ENCODE peak calls at places on chromosomes 2 and 18, in ten cellular contexts. B is activated B cell treated with CpG ODN at 0.5 μM for 24 hours, E is HFFc6, P is endothelial cell, Y is astrocyte, R is fibroblast of mammary gland, H is AG10803, L is fibroblast of pulmonary artery, V is endothelial cell of umbilical vein, M is cardiac fibroblast. Q is an unnamed sample.

GRCh38 chr18:11387880-11388279 is 221.5 kb upstream of the SLC35G4 start:
- DNase-seq in B (no peak), E (peak), P (no peak), Y (peak), R (peak), H (peak), L (peak), V (peak), M (peak), Q (no peak)

GRCh38 chr2:150165988-150166965 is 321.2 kb downstream of the RND3 start:
- DNase-seq in B (no peak), E (no peak), P (no peak), Y (peak), R (no peak), H (peak), L (no peak), V (peak), M (peak), Q (no peak)

GRCh38 chr2:111054791-111055627 is 65.7 kb upstream of the BCL2L11 start:
- DNase-seq in B (no peak), E (no peak), P (no peak), Y (peak), R (no peak), H (no peak), L (no peak), V (no peak), M (no peak), Q (no peak)

GRCh38 chr2:173981520-173981919 is 16.3 kb upstream of the SP3 start:
- DNase-seq in B (no peak), E (no peak), P (no peak), Y (no peak), R (no peak), H (no peak), L (no peak), V (no peak), M (no peak), Q (no peak)

GRCh38 chr2:16608661-16609643 is 56.7 kb downstream of the CYRIA start:
- DNase-seq in B (peak), E (peak), P (peak), Y (peak), R (peak), H (peak), L (peak), V (peak), M (peak), Q (peak)

GRCh38 chr2:186410802-186411201 is 75.3 kb upstream of the ZC3H15 start:
- DNase-seq in B (no peak), E (no peak), P (no peak), Y (no peak), R (no peak), H (no peak), L (no peak), V (no peak), M (no peak), Q (no peak)

GRCh38 chr2:45169339-45170190 is 160.3 kb upstream of the SIX2 start:
- DNase-seq in B (no peak), E (no peak), P (peak), Y (no peak), R (peak), H (no peak), L (peak), V (peak), M (peak), Q (no peak)

GRCh38 chr18:2846241-2846637 is 567 bp upstream of the EMILIN2 start:
- DNase-seq in B (no peak), E (no peak), P (no peak), Y (no peak), R (peak), H (peak), L (peak), V (peak), M (peak), Q (no peak)

GRCh38 chr18:61435064-61435652 is 101.9 kb downstream of the CDH20 start:
- DNase-seq in B (no peak), E (peak), P (peak), Y (no peak), R (peak), H (peak), L (peak), V (peak), M (peak), Q (no peak)

GRCh38 chr18:42544901-42545300 is 570.6 kb downstream of the RIT2 start:
- DNase-seq in B (no peak), E (no peak), P (no peak), Y (no peak), R (no peak), H (no peak), L (no peak), V (no peak), M (no peak), Q (no peak)

GRCh38 chr18:26089247-26090129 is 925 bp downstream of the SS18 start:
- DNase-seq in B (peak), E (peak), P (no peak), Y (peak), R (peak), H (peak), L (peak), V (peak), M (peak), Q (peak)

GRCh38 chr18:55048892-55049291 is 89.6 kb upstream of the CCDC68 start:
- DNase-seq in B (no peak), E (peak), P (no peak), Y (peak), R (peak), H (peak), L (peak), V (peak), M (no peak), Q (no peak)

GRCh38 chr2:165401285-165401852 is 68.1 kb upstream of the CSRNP3 start:
- DNase-seq in B (no peak), E (peak), P (peak), Y (peak), R (peak), H (peak), L (peak), V (peak), M (peak), Q (no peak)

GRCh38 chr2:216637472-216637871 is 4.3 kb downstream of the IGFBP2 start:
- DNase-seq in B (no peak), E (no peak), P (no peak), Y (no peak), R (no peak), H (no peak), L (no peak), V (no peak), M (no peak), Q (no peak)

GRCh38 chr2:33034784-33035183 is 88.0 kb downstream of the LTBP1 start:
- DNase-seq in B (no peak), E (peak), P (no peak), Y (peak), R (peak), H (peak), L (peak), V (peak), M (peak), Q (no peak)

GRCh38 chr2:33030326-33030725 is 83.6 kb downstream of the LTBP1 start:
- DNase-seq in B (no peak), E (no peak), P (no peak), Y (no peak), R (no peak), H (no peak), L (no peak), V (no peak), M (no peak), Q (no peak)

GRCh38 chr2:33029459-33029858 is 82.7 kb downstream of the LTBP1 start:
- DNase-seq in B (no peak), E (no peak), P (no peak), Y (no peak), R (no peak), H (no peak), L (no peak), V (no peak), M (no peak), Q (no peak)

GRCh38 chr2:33032245-33032644 is 85.5 kb downstream of the LTBP1 start:
- DNase-seq in B (no peak), E (no peak), P (no peak), Y (no peak), R (no peak), H (no peak), L (no peak), V (no peak), M (no peak), Q (no peak)

DNA sequence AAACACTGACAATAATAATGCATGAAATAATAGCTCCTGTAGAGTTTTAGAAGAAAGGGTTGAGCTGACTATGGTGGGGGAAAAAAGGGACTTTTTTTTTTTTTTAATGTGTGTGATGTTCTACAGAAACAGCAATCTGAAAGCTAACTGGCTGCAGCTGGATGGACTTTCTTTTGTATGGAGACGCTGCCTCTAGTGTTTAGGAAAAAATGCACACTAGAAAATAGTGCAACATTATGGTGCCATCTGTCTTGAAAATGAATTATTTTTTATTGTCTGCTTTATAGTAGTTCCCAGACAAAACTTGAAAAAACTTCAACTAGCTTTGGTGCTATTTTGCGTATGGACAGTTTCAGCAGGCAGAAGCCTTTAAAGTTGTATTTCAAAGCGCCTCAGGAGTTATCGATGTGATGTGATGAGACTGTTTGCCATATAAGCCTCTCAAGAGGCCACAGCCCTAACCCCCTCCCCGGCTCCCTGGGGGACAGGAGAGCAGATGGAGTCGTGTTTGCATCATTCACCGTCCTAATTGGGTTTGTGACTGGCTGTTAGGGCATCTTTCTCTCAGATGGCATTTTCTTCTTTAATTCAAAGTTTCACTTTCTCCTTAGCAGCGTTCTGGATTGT is 86.9 kb downstream of the LTBP1 start:
- DNase-seq in B (no peak), E (peak), P (no peak), Y (peak), R (peak), H (peak), L (peak), V (peak), M (peak), Q (no peak)
- TF ChIP-seq CTCF in B (no peak), E (peak), P (no peak), Y (peak), R (peak), H (peak), L (peak), V (peak), M (peak), Q (no peak)

GRCh38 chr2:105290981-105291660 is 38.4 kb downstream of the TGFBRAP1 start:
- DNase-seq in B (no peak), E (no peak), P (no peak), Y (no peak), R (no peak), H (no peak), L (no peak), V (no peak), M (no peak), Q (no peak)

GRCh38 chr2:105283532-105283931 is 42.0 kb downstream of the GPR45 start:
- DNase-seq in B (no peak), E (no peak), P (no peak), Y (no peak), R (no peak), H (no peak), L (no peak), V (no peak), M (no peak), Q (no peak)

GRCh38 chr2:105291981-105292380 is 37.6 kb downstream of the TGFBRAP1 start:
- DNase-seq in B (no peak), E (peak), P (no peak), Y (peak), R (no peak), H (peak), L (no peak), V (no peak), M (no peak), Q (no peak)

GRCh38 chr2:105288133-105288532 is 41.4 kb downstream of the TGFBRAP1 start:
- DNase-seq in B (no peak), E (no peak), P (no peak), Y (no peak), R (no peak), H (no peak), L (no peak), V (no peak), M (no peak), Q (no peak)

GRCh38 chr2:105287692-105288091 is 41.8 kb downstream of the TGFBRAP1 start:
- DNase-seq in B (no peak), E (peak), P (peak), Y (peak), R (peak), H (peak), L (peak), V (peak), M (peak), Q (no peak)
- TF ChIP-seq CTCF in B (no peak), E (peak), P (peak), Y (peak), R (peak), H (peak), L (peak), V (peak), M (peak), Q (peak)

DNA sequence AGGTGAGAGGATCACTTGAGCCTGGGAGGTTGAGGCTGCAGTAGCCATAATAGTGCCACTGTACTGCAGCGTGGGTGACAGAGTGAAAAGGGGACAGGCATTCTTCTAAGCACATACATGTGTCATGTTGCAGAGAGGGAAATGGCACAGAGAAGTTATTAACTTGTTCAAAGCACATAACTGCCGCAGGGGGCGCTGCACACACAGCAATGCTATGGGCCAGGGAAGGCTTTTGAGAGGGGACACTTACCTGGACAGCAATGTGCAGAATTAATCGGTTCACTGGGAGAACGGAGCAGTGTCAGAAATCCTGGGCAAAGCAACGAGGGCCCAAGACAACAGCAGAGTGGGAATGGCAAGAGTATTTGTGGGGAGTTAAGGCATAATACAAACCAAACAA is 2.4 kb downstream of the SCYGR8 start:
- DNase-seq in B (no peak), E (no peak), P (peak), Y (no peak), R (peak), H (no peak), L (peak), V (peak), M (no peak), Q (no peak)
- TF ChIP-seq CTCF in B (no peak), E (peak), P (peak), Y (no peak), R (peak), H (peak), L (peak), V (peak), M (peak), Q (peak)

DNA sequence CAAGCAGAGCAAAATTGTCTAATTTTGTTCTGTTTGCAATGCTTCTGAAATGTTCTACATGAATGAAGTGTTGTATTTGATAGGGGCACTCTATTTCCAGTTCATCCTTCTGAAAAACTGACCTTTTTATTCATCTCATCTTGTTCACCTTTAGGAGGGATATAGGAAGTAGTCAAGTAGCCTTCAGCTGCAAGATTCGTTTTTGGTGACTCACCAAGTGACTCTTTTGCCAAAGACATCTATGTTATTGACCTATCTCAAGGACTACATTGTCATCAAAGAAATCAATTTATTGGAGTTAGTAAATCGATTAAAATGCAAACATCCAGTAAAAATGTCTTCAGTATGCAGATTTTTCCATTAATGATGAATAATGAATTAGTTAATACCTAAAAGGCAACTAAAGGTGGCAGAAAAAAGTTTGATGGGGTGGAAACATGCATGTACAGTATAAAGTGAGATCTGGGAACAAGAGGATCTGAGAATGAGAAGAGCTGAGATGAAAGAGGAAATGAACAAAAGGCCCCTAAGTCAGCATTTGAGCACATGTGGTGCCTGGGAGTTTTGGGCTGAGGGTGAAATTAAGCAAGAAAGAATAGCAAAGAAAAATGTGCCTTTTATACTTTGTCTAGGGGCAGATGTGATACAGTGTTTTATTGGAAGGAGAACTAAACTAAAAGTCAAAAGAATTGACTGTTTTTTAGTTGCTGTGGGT is 255.1 kb upstream of the LINC00305 start:
- DNase-seq in B (no peak), E (no peak), P (no peak), Y (no peak), R (no peak), H (no peak), L (no peak), V (no peak), M (no peak), Q (no peak)
- TF ChIP-seq CTCF in B (no peak), E (no peak), P (no peak), Y (no peak), R (no peak), H (no peak), L (no peak), V (no peak), M (no peak), Q (no peak)

DNA sequence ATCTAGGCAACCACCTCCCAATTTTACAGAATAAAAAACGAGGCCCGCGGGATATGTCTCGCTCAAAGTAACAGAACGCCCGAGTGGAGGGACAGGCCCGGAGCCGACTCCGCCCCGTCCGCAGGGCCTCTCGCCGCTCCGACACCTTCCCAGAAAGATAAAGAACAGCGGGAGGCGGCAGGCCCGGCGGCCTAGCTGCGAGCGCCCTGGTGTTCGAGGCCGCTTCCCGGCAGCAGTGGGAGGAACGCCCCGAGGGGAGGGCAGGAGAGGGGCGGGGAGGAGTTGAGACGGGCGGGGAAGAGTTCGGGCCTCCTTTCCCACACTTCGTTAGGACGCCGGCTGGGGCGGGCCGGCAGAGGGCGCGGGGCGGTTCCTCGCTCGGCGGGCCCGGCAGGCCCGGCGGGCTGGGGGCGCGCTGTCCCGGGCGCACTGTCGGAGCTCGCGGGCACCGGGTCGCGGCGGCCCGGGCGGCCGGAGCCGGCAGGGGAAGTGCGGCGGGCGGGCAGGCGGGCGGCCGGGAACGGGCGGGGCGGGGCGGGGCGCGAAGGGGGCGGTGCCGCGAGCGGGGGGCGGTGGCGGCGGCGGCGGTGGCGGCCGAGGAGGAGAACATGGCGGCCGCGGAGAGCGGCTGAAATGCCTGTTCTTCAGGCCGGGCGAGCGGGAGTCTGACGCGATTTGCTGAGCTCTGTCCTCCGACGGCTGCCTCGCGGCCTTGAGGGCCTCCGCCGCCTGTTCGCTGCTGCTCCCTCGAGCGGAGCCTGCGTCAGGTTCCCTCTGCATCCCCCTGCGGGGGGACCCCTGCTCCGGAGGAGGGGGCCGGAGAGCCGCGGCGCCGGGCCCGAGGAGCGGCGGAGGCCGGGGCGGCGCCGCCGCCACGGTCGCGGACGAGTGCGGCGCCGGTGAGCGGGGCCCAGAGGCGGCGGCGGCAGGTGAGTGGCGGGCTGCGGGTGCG is at the start of gene NCOA1:
- DNase-seq in B (peak), E (peak), P (peak), Y (peak), R (peak), H (peak), L (peak), V (peak), M (peak), Q (peak)
- TF ChIP-seq CTCF in B (no peak), E (no peak), P (no peak), Y (no peak), R (no peak), H (no peak), L (no peak), V (peak), M (no peak), Q (no peak)

GRCh38 chr18:78998350-78999055 is 18.9 kb downstream of the SALL3 start:
- DNase-seq in B (no peak), E (no peak), P (no peak), Y (no peak), R (no peak), H (no peak), L (no peak), V (no peak), M (no peak), Q (no peak)
- TF ChIP-seq CTCF in B (no peak), E (no peak), P (no peak), Y (peak), R (no peak), H (no peak), L (no peak), V (no peak), M (no peak), Q (no peak)

GRCh38 chr2:164065038-164065437 is 329.2 kb upstream of the FIGN start:
- DNase-seq in B (no peak), E (no peak), P (no peak), Y (no peak), R (no peak), H (no peak), L (no peak), V (no peak), M (no peak), Q (no peak)

GRCh38 chr2:164060031-164060430 is 324.2 kb upstream of the FIGN start:
- DNase-seq in B (no peak), E (no peak), P (no peak), Y (no peak), R (no peak), H (no peak), L (no peak), V (no peak), M (no peak), Q (no peak)

GRCh38 chr2:164055623-164056022 is 319.8 kb upstream of the FIGN start:
- DNase-seq in B (no peak), E (no peak), P (no peak), Y (no peak), R (no peak), H (no peak), L (no peak), V (no peak), M (no peak), Q (no peak)

GRCh38 chr2:164066095-164066494 is 330.3 kb upstream of the FIGN start:
- DNase-seq in B (no peak), E (no peak), P (no peak), Y (no peak), R (no peak), H (no peak), L (no peak), V (no peak), M (no peak), Q (no peak)

DNA sequence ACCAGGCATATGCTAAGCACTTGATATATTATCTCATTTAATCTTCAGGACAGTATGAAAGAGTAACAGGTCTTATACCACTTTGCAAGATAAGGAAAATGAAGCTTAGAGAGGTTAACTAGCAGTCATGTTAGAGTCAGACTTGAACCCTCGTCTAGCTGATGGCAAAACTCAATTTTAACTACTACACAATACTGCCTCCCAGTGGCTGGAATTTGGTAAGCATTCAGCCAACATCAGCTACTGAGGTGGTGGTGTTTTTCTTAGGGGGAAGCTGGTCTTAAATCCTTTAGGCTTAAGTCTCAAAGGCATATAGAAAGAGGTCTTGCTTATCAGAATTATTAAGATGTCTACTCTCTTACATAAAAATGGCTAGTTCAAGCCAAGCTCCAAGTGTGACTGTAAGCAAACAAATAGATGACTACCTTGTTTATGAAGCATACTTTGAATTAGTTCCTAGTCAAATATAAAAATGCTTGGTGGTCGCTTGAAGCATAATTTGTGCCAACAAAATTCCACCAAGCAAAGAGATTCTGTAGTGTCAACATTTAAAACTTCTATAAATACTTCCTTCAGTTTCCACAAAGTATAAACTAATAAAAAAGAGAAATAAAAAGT is 325.4 kb upstream of the FIGN start:
- DNase-seq in B (no peak), E (peak), P (peak), Y (no peak), R (peak), H (peak), L (peak), V (peak), M (peak), Q (no peak)
- TF ChIP-seq CTCF in B (no peak), E (peak), P (peak), Y (peak), R (peak), H (peak), L (peak), V (peak), M (peak), Q (peak)

GRCh38 chr2:129748653-129749052 is 230.8 kb upstream of the RAB6C start:
- DNase-seq in B (no peak), E (no peak), P (no peak), Y (no peak), R (no peak), H (no peak), L (no peak), V (no peak), M (no peak), Q (no peak)
- TF ChIP-seq CTCF in B (no peak), E (no peak), P (no peak), Y (no peak), R (no peak), H (no peak), L (no peak), V (no peak), M (no peak), Q (no peak)